ENCODE peak calls at places on chromosomes 16 and 17, in four cellular contexts. O is IMR-90, D is H1, L is mesendoderm. P is an unnamed sample.

GRCh38 chr16:47258874-47259461 is 115.2 kb upstream of the NETO2 start:
- DNase-seq in D (no peak), L (peak; percentile 50), O (peak; percentile 14), P (peak; percentile 31)

GRCh38 chr17:45573915-45574314 is 83.4 kb upstream of the PLEKHM1 start:
- DNase-seq in O (peak; percentile 25), D (no peak), L (no peak), P (no peak)

GRCh38 chr17:18261146-18261515 is 669 bp downstream of the MIEF2 start:
- DNase-seq in L (peak; percentile 67), D (no peak), O (peak; percentile 44), P (peak; percentile 68)

GRCh38 chr16:11497329-11497805 is 89.4 kb downstream of the LITAF start:
- DNase-seq in L (peak; percentile 65), D (no peak), O (peak; percentile 56), P (peak; percentile 75)

GRCh38 chr17:34420254-34420766 is 57.3 kb upstream of the CCL1 start:
- DNase-seq in L (peak; percentile 76), D (peak; percentile 59), O (peak; percentile 46), P (peak; percentile 88)

GRCh38 chr16:17241264-17241835 is 229.4 kb downstream of the XYLT1 start:
- DNase-seq in L (no peak), O (no peak), D (no peak), P (no peak)

GRCh38 chr17:55285340-55286301 is 20.9 kb downstream of the HLF start:
- DNase-seq in O (peak; percentile 68), L (no peak), D (no peak), P (no peak)

GRCh38 chr16:75701361-75701760 is at the start of gene DUXB:
- DNase-seq in D (no peak), O (no peak), L (no peak), P (no peak)

GRCh38 chr17:8345951-8346665 is 6.5 kb downstream of the ODF4 start:
- DNase-seq in D (no peak), L (peak; percentile 27), O (no peak), P (no peak)

GRCh38 chr16:88116121-88116900 is 165.1 kb downstream of the BANP start:
- DNase-seq in D (no peak), O (peak; percentile 77), L (no peak), P (no peak)

GRCh38 chr17:78788451-78788850 is 6.4 kb upstream of the CYTH1 start:
- DNase-seq in D (no peak), L (no peak), O (no peak), P (no peak)

GRCh38 chr17:1979182-1979980 is 45.8 kb downstream of the RTN4RL1 start:
- DNase-seq in L (no peak), O (no peak), D (no peak), P (no peak)

GRCh38 chr16:56848955-56849689 is 15.9 kb upstream of the SLC12A3 start:
- DNase-seq in O (peak; percentile 78), L (no peak), D (no peak), P (no peak)

GRCh38 chr17:81561494-81561885 is 9.3 kb upstream of the FAAP100 start:
- DNase-seq in D (no peak), L (no peak), O (peak; percentile 63), P (no peak)

GRCh38 chr17:75105269-75106080 is 4.3 kb upstream of the ARMC7 start:
- DNase-seq in D (no peak), O (peak; percentile 40), L (peak; percentile 94), P (peak; percentile 87)

GRCh38 chr16:68345351-68345810 is 34.6 kb downstream of the PRMT7 start:
- DNase-seq in L (no peak), D (no peak), O (peak; percentile 2), P (no peak)

GRCh38 chr16:75389096-75389692 is 44.1 kb downstream of the CFDP1 start:
- DNase-seq in D (no peak), L (no peak), O (peak; percentile 22), P (no peak)

GRCh38 chr17:17719199-17719940 is 38.1 kb downstream of the RAI1 start:
- DNase-seq in O (no peak), L (no peak), D (no peak), P (no peak)

GRCh38 chr17:73020110-73020509 is 72.4 kb downstream of the SLC39A11 start:
- DNase-seq in D (no peak), O (no peak), L (no peak), P (no peak)

GRCh38 chr17:73942668-73943415 is 260.6 kb upstream of the RPL38 start:
- DNase-seq in O (no peak), D (no peak), L (no peak), P (no peak)

GRCh38 chr16:31214705-31215286 is 877 bp downstream of the TRIM72 start:
- DNase-seq in L (no peak), D (no peak), O (no peak), P (peak; percentile 45)

GRCh38 chr16:84156342-84156784 is 11.3 kb downstream of the DNAAF1 start:
- DNase-seq in D (no peak), O (no peak), L (no peak), P (no peak)

GRCh38 chr17:48611213-48611612 is 396 bp upstream of the HOXB7 start:
- DNase-seq in L (no peak), D (no peak), O (peak; percentile 43), P (no peak)

GRCh38 chr17:76121932-76122383 is 18.4 kb upstream of the EXOC7 start:
- DNase-seq in D (no peak), O (no peak), L (peak; percentile 47), P (no peak)

GRCh38 chr17:78800132-78800931 is 18.3 kb upstream of the CYTH1 start:
- DNase-seq in D (no peak), L (no peak), O (no peak), P (no peak)

GRCh38 chr17:57876023-57876865 is 26.4 kb upstream of the MRPS23 start:
- DNase-seq in L (no peak), D (no peak), O (peak; percentile 40), P (peak; percentile 76)

GRCh38 chr17:48773245-48773644 is 43.8 kb downstream of the TTLL6 start:
- DNase-seq in O (no peak), L (no peak), D (no peak), P (no peak)

GRCh38 chr17:74408262-74408661 is 23.6 kb upstream of the GPRC5C start:
- DNase-seq in O (no peak), L (peak; percentile 61), D (no peak), P (no peak)

GRCh38 chr16:50526796-50527195 is 21.4 kb upstream of the NKD1 start:
- DNase-seq in O (no peak), L (no peak), D (no peak), P (peak; percentile 10)

GRCh38 chr16:50528820-50529219 is 19.4 kb upstream of the NKD1 start:
- DNase-seq in L (no peak), O (no peak), D (no peak), P (peak; percentile 1)

GRCh38 chr16:50523710-50524109 is 24.5 kb upstream of the NKD1 start:
- DNase-seq in L (no peak), O (no peak), D (no peak), P (peak; percentile 12)

GRCh38 chr16:50526249-50526648 is 21.9 kb upstream of the NKD1 start:
- DNase-seq in L (no peak), O (no peak), D (no peak), P (peak; percentile 12)

DNA sequence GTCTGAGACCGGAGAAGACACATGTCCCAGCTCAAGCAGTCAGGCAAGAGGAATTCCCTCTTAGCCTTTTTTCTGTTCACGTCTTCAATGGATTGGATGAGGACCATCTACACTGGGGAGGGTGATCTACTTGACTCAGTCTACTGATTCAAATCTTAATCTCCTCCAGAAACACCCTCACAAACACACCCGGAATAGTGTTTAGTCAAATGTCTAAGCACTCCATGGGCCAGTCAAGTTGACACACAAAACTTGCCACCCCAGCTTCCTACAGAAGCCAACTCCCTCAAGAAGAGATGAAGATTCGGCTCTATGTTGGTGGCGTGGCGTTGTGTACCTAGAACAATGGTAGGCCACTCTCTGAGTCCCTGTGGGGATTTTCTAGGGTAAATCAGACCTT is 22.5 kb upstream of the NKD1 start:
- DNase-seq in L (no peak), D (no peak), O (no peak), P (peak; percentile 2)
- H4K5ac ChIP-seq in L (no peak overlapping the region), D (no peak overlapping the region), O (no peak overlapping the region), P (no peak overlapping the region)

DNA sequence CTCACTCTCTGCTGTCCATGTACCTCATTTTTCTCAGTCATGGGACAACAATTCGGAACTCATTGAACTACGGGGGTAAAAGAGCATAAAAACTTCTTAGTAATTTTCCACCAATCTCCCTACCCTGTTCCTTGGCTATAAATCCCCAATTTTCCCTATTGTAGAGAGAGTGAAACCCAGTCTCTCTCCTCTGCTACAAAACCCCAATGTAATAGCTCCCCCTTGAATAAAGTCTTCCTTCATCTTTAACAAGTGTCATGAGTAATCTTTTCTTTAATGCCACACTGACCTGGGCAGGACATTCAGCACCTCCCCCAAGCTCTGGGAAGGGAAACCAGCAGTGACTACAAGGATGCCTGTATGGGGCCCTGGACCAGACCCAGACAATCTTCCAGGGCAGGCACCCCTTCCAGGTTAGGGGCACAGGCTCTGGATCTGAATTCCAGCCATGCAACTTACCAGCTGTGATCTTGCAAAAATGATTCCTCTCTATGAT is 10.2 kb upstream of the EIF1 start:
- DNase-seq in O (peak; percentile 9), D (no peak), L (no peak), P (no peak)
- H4K8ac ChIP-seq in O (no peak overlapping the region), D (no peak overlapping the region), L (no peak overlapping the region), P (no peak overlapping the region)

GRCh38 chr17:9918352-9918751 is 13.3 kb upstream of the RCVRN start:
- DNase-seq in L (no peak), D (no peak), O (no peak), P (no peak)
- H4K5ac ChIP-seq in L (no peak overlapping the region), D (no peak overlapping the region), O (no peak overlapping the region), P (no peak overlapping the region)

GRCh38 chr17:82616021-82616703 is 32.1 kb downstream of the WDR45B start:
- DNase-seq in L (no peak), D (no peak), O (no peak), P (no peak)
- H4K8ac ChIP-seq in L (no peak overlapping the region), D (no peak overlapping the region), O (no peak overlapping the region), P (no peak overlapping the region)

GRCh38 chr17:29719469-29719868 is 96.8 kb upstream of the CORO6 start:
- DNase-seq in L (no peak), D (no peak), O (no peak), P (no peak)
- H4K5ac ChIP-seq in L (no peak overlapping the region), D (no peak overlapping the region), O (no peak overlapping the region), P (no peak overlapping the region)

GRCh38 chr16:49755716-49756115 is 100.2 kb downstream of the ZNF423 start:
- DNase-seq in D (no peak), O (no peak), L (peak; percentile 25), P (no peak)
- H4K8ac ChIP-seq in D (no peak overlapping the region), O (no peak overlapping the region), L (no peak overlapping the region), P (no peak overlapping the region)

GRCh38 chr17:51827140-51827539 is 331.4 kb downstream of the CA10 start:
- DNase-seq in O (no peak), D (no peak), L (no peak), P (no peak)
- H4K5ac ChIP-seq in O (no peak overlapping the region), D (no peak overlapping the region), L (no peak overlapping the region), P (no peak overlapping the region)

GRCh38 chr17:62134397-62134796 is 69.3 kb upstream of the MED13 start:
- DNase-seq in L (peak; percentile 50), O (peak; percentile 27), D (no peak), P (no peak)

GRCh38 chr17:62140376-62140775 is 75.3 kb upstream of the MED13 start:
- DNase-seq in O (no peak), D (no peak), L (no peak), P (peak; percentile 47)

GRCh38 chr17:62135742-62136141 is 70.7 kb upstream of the MED13 start:
- DNase-seq in L (no peak), D (no peak), O (no peak), P (no peak)

GRCh38 chr17:62140836-62141235 is 75.8 kb upstream of the MED13 start:
- DNase-seq in O (peak; percentile 52), D (no peak), L (no peak), P (no peak)

GRCh38 chr17:62139141-62139540 is 74.1 kb upstream of the MED13 start:
- DNase-seq in O (no peak), D (no peak), L (no peak), P (no peak)
- H4K8ac ChIP-seq in O (no peak overlapping the region), D (no peak overlapping the region), L (no peak overlapping the region), P (no peak overlapping the region)

P was measured in H9.